ENCODE peak calls at places on chromosomes 3 and 15, in seven cellular contexts. One of them, this sample, is unnamed.
A peak's percentile ranks its signal among the peaks of the same experiment; 100 is the strongest.

GRCh38 chr3:113038326-113038725 is 47.5 kb downstream of the GTPBP8 start:
- DNase-seq in cardiac muscle cell: no peak
- DNase-seq in adrenal gland: no peak
- DNase-seq in neural progenitor cell: no peak
- DNase-seq in tibial nerve: no peak
- DNase-seq in kidney epithelial cell: no peak
- DNase-seq in colonic mucosa: no peak
- DNase-seq in this sample: no peak

GRCh38 chr15:61146643-61147230 is 82.4 kb downstream of the RORA start:
- DNase-seq in cardiac muscle cell: no peak
- DNase-seq in adrenal gland: no peak
- DNase-seq in neural progenitor cell: peak; percentile 40
- DNase-seq in tibial nerve: no peak
- DNase-seq in kidney epithelial cell: no peak
- DNase-seq in colonic mucosa: no peak
- DNase-seq in this sample: no peak

GRCh38 chr3:147120029-147120428 is 286.3 kb downstream of the ZIC4 start:
- DNase-seq in cardiac muscle cell: peak; percentile 27
- DNase-seq in adrenal gland: no peak
- DNase-seq in neural progenitor cell: no peak
- DNase-seq in tibial nerve: no peak
- DNase-seq in kidney epithelial cell: no peak
- DNase-seq in colonic mucosa: no peak
- DNase-seq in this sample: no peak

GRCh38 chr15:22949074-22949547 is 31.1 kb downstream of the CYFIP1 start:
- DNase-seq in cardiac muscle cell: peak; percentile 93
- DNase-seq in adrenal gland: no peak
- DNase-seq in neural progenitor cell: peak; percentile 83
- DNase-seq in tibial nerve: peak; percentile 38
- DNase-seq in kidney epithelial cell: peak; percentile 38
- DNase-seq in colonic mucosa: peak; percentile 59
- DNase-seq in this sample: no peak

GRCh38 chr3:31241533-31241932 is 291.2 kb upstream of the STT3B start:
- DNase-seq in cardiac muscle cell: no peak
- DNase-seq in adrenal gland: no peak
- DNase-seq in neural progenitor cell: no peak
- DNase-seq in tibial nerve: no peak
- DNase-seq in kidney epithelial cell: no peak
- DNase-seq in colonic mucosa: no peak
- DNase-seq in this sample: no peak

GRCh38 chr3:50324351-50325144 is 2.0 kb upstream of the HYAL2 start:
- DNase-seq in cardiac muscle cell: peak; percentile 73
- DNase-seq in adrenal gland: peak; percentile 71
- DNase-seq in neural progenitor cell: peak; percentile 92
- DNase-seq in tibial nerve: peak; percentile 79
- DNase-seq in kidney epithelial cell: no peak
- DNase-seq in colonic mucosa: no peak
- DNase-seq in this sample: peak; percentile 72

GRCh38 chr15:75720787-75721461 is 8.3 kb upstream of the CSPG4 start:
- DNase-seq in cardiac muscle cell: no peak
- DNase-seq in adrenal gland: peak; percentile 24
- DNase-seq in neural progenitor cell: peak; percentile 74
- DNase-seq in tibial nerve: no peak
- DNase-seq in kidney epithelial cell: no peak
- DNase-seq in colonic mucosa: peak; percentile 89
- DNase-seq in this sample: no peak

GRCh38 chr3:39021029-39021428 is 30.7 kb downstream of the SCN11A start:
- DNase-seq in cardiac muscle cell: no peak
- DNase-seq in adrenal gland: no peak
- DNase-seq in neural progenitor cell: no peak
- DNase-seq in tibial nerve: no peak
- DNase-seq in kidney epithelial cell: no peak
- DNase-seq in colonic mucosa: no peak
- DNase-seq in this sample: no peak

GRCh38 chr3:39287216-39287858 is 7.5 kb upstream of the CX3CR1 start:
- DNase-seq in cardiac muscle cell: no peak
- DNase-seq in adrenal gland: no peak
- DNase-seq in neural progenitor cell: no peak
- DNase-seq in tibial nerve: no peak
- DNase-seq in kidney epithelial cell: no peak
- DNase-seq in colonic mucosa: no peak
- DNase-seq in this sample: no peak

DNA sequence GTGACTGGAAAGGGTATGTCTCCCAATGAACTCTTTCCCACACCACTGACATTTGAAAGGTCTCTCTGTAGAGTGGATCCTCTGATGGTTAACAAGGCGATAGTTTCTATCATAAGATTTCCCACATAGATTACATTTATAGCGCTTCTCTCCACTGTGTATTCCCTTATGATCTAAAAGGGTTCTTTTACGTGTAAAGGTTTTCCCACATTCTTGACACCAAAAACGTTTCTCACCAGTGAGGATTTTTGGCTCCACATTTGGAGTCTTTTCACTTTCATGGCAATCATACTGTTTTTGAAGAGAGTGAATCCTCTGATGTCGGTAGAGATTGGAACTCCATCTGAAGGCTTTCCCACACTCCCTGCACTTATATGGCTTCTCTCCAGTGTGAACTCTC is 30.5 kb downstream of the ZNF445 start:
- DNase-seq in cardiac muscle cell: no peak
- DNase-seq in adrenal gland: no peak
- DNase-seq in neural progenitor cell: no peak
- DNase-seq in tibial nerve: no peak
- DNase-seq in kidney epithelial cell: no peak
- DNase-seq in colonic mucosa: no peak
- DNase-seq in this sample: no peak
- H3K36me3 ChIP-seq in cardiac muscle cell: peaks cover 63% of the 10 kb centered on the region
- H3K36me3 ChIP-seq in adrenal gland: peaks cover 48% of the 10 kb centered on the region
- H3K36me3 ChIP-seq in neural progenitor cell: peaks cover 16% of the 10 kb centered on the region
- H3K36me3 ChIP-seq in tibial nerve: peaks cover 11% of the 10 kb centered on the region
- H3K36me3 ChIP-seq in kidney epithelial cell: peaks cover 5% of the 10 kb centered on the region
- H3K36me3 ChIP-seq in colonic mucosa: peaks cover 8% of the 10 kb centered on the region
- H3K36me3 ChIP-seq in this sample: peaks cover 45% of the 10 kb centered on the region

DNA sequence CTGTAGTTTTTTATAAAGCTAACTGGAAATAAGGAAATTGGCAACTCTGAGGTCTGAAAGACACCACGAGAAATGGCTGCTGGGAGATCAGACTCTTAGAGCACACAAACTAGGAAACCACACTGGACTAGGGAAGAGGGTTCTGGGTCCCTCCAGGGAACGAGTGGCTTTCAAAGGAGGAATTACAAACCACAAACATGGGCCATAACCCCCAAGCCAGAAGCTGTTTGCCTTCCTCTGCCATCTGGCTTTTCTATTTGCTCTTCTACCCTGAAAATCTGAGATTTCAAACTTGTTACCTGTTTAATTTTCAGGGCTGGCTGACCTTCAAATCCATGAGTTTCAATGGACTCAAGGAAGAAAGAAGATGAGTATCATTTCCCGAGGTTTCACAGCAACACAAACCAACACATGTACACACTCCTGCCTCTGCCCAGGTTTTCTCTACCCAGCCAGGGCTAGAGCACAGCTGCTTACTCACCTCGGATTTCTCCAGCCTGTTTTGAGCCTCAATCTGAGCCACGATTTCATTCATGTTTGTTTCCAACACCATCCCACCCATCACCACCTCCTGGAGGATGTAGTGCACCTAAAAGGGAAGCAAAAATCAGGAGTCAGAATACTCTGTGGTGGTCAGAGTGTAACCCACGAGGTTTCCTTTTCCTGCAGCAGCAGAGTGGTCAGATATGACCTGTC is 22.6 kb upstream of the ANPEP start:
- DNase-seq in cardiac muscle cell: peak; percentile 66
- DNase-seq in adrenal gland: no peak
- DNase-seq in neural progenitor cell: no peak
- DNase-seq in tibial nerve: no peak
- DNase-seq in kidney epithelial cell: no peak
- DNase-seq in colonic mucosa: no peak
- DNase-seq in this sample: no peak
- H3K4me3 ChIP-seq in cardiac muscle cell: no peak overlapping the region
- H3K4me3 ChIP-seq in adrenal gland: no peak overlapping the region
- H3K4me3 ChIP-seq in neural progenitor cell: no peak overlapping the region
- H3K4me3 ChIP-seq in tibial nerve: no peak overlapping the region
- H3K4me3 ChIP-seq in kidney epithelial cell: no peak overlapping the region
- H3K4me3 ChIP-seq in colonic mucosa: no peak overlapping the region
- H3K4me3 ChIP-seq in this sample: no peak overlapping the region

GRCh38 chr3:155270063-155270462 is 23.4 kb downstream of the STRIT1 start:
- DNase-seq in cardiac muscle cell: no peak
- DNase-seq in adrenal gland: no peak
- DNase-seq in neural progenitor cell: no peak
- DNase-seq in tibial nerve: no peak
- DNase-seq in kidney epithelial cell: no peak
- DNase-seq in colonic mucosa: no peak
- DNase-seq in this sample: no peak

GRCh38 chr3:155271343-155271613 is 22.2 kb downstream of the STRIT1 start:
- DNase-seq in cardiac muscle cell: no peak
- DNase-seq in adrenal gland: no peak
- DNase-seq in neural progenitor cell: no peak
- DNase-seq in tibial nerve: no peak
- DNase-seq in kidney epithelial cell: no peak
- DNase-seq in colonic mucosa: no peak
- DNase-seq in this sample: no peak

DNA sequence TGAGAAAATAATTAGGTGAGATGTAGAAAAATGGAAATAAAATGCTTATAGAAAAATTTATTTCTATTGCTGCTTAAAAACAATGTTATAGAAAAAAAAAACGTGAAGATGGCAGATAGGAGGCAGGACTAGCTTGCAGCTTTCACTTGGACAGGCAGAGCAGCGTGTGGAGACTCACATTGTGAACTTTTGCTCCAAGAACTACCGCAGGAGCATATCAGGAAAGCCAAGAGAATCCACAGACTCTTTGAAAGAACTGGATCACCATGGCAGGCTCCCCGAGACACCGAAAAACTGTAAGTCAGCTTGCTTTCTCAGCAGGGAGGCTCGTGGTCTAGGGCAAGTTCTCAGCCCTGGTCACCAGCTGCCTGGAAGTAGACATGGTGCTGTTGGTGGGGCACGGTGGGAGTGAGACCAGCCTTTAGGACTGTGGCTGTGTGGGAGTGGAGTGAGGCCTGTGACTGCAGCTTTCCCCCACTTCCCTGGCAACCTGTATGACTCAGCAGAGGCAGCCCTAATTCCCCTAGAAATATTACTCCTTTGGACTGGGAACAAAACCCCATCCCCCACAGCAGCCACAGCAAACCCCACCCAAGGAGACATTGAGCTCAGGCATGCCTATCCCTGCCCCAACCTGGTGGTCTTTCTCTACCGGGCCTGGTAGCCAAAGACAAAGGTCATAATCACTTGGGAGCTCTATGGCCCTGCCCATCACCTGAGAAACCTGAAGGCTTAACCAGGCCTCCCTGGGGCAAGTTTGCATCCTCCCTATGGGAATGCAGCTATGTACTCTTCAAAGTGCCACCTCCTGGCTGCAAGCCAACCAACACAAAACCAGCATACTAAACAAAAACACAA is 22.8 kb downstream of the STRIT1 start:
- DNase-seq in cardiac muscle cell: peak; percentile 4
- DNase-seq in adrenal gland: no peak
- DNase-seq in neural progenitor cell: no peak
- DNase-seq in tibial nerve: no peak
- DNase-seq in kidney epithelial cell: no peak
- DNase-seq in colonic mucosa: no peak
- DNase-seq in this sample: no peak
- TF ChIP-seq CTCF in cardiac muscle cell: no peak
- TF ChIP-seq CTCF in adrenal gland: no peak
- TF ChIP-seq CTCF in neural progenitor cell: no peak
- TF ChIP-seq CTCF in tibial nerve: no peak
- TF ChIP-seq CTCF in kidney epithelial cell: no peak
- TF ChIP-seq CTCF in colonic mucosa: no peak
- TF ChIP-seq CTCF in this sample: no peak

DNA sequence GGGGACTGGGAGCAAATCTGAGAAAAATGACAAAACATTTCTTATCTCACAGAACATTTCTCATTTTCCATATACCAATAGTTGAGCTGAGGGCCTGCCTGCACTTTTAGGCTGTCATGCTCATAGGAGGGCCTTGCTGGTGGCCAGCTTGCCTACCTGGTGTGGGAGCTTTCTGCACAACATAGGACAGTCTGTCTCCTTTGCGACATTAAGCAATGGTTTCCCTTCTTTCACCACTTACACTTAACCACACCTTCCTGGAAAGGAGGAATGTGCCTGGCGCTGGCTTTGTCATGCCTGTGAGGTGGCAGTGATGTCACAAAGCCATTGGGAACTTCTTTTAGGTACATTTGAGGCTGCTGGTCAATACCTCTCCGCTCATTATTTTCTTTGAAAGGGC is 5.7 kb downstream of the SNAPC5 start:
- DNase-seq in cardiac muscle cell: no peak
- DNase-seq in adrenal gland: no peak
- DNase-seq in neural progenitor cell: no peak
- DNase-seq in tibial nerve: no peak
- DNase-seq in kidney epithelial cell: no peak
- DNase-seq in colonic mucosa: no peak
- DNase-seq in this sample: no peak
- H3K36me3 ChIP-seq in cardiac muscle cell: peaks cover 51% of the 10 kb centered on the region
- H3K36me3 ChIP-seq in adrenal gland: peaks cover 66% of the 10 kb centered on the region
- H3K36me3 ChIP-seq in neural progenitor cell: peaks cover 4% of the 10 kb centered on the region
- H3K36me3 ChIP-seq in tibial nerve: no peaks in the 10 kb centered on the region
- H3K36me3 ChIP-seq in kidney epithelial cell: peaks cover 1% of the 10 kb centered on the region
- H3K36me3 ChIP-seq in colonic mucosa: no peaks in the 10 kb centered on the region
- H3K36me3 ChIP-seq in this sample: peaks cover 38% of the 10 kb centered on the region

GRCh38 chr15:45638641-45639040 is 3.8 kb downstream of the SQOR start:
- DNase-seq in cardiac muscle cell: no peak
- DNase-seq in adrenal gland: no peak
- DNase-seq in neural progenitor cell: no peak
- DNase-seq in tibial nerve: no peak
- DNase-seq in kidney epithelial cell: no peak
- DNase-seq in colonic mucosa: no peak
- DNase-seq in this sample: no peak

GRCh38 chr15:45634442-45635190 is at the start of gene SQOR:
- DNase-seq in cardiac muscle cell: peak; percentile 64
- DNase-seq in adrenal gland: peak; percentile 82
- DNase-seq in neural progenitor cell: peak; percentile 72
- DNase-seq in tibial nerve: peak; percentile 67
- DNase-seq in kidney epithelial cell: no peak
- DNase-seq in colonic mucosa: peak; percentile 94
- DNase-seq in this sample: peak; percentile 59

GRCh38 chr15:45635191-45635638 is 386 bp downstream of the SQOR start:
- DNase-seq in cardiac muscle cell: no peak
- DNase-seq in adrenal gland: peak; percentile 55
- DNase-seq in neural progenitor cell: peak; percentile 55
- DNase-seq in tibial nerve: peak; percentile 46
- DNase-seq in kidney epithelial cell: no peak
- DNase-seq in colonic mucosa: peak; percentile 83
- DNase-seq in this sample: peak; percentile 25

GRCh38 chr15:45635763-45636292 is 999 bp downstream of the SQOR start:
- DNase-seq in cardiac muscle cell: no peak
- DNase-seq in adrenal gland: no peak
- DNase-seq in neural progenitor cell: no peak
- DNase-seq in tibial nerve: no peak
- DNase-seq in kidney epithelial cell: no peak
- DNase-seq in colonic mucosa: no peak
- DNase-seq in this sample: no peak

GRCh38 chr15:45637552-45638033 is 2.8 kb downstream of the SQOR start:
- DNase-seq in cardiac muscle cell: peak; percentile 96
- DNase-seq in adrenal gland: no peak
- DNase-seq in neural progenitor cell: no peak
- DNase-seq in tibial nerve: peak; percentile 49
- DNase-seq in kidney epithelial cell: no peak
- DNase-seq in colonic mucosa: peak; percentile 76
- DNase-seq in this sample: peak; percentile 28
- H3K4me3 ChIP-seq in cardiac muscle cell: no peak overlapping the region
- H3K4me3 ChIP-seq in adrenal gland: no peak overlapping the region
- H3K4me3 ChIP-seq in neural progenitor cell: no peak overlapping the region
- H3K4me3 ChIP-seq in tibial nerve: no peak overlapping the region
- H3K4me3 ChIP-seq in kidney epithelial cell: no peak overlapping the region
- H3K4me3 ChIP-seq in colonic mucosa: peak overlapping the region; percentile 51
- H3K4me3 ChIP-seq in this sample: peak overlapping the region; percentile 23

GRCh38 chr3:86554346-86554745 is 436.6 kb downstream of the VGLL3 start:
- DNase-seq in cardiac muscle cell: no peak
- DNase-seq in adrenal gland: no peak
- DNase-seq in neural progenitor cell: no peak
- DNase-seq in tibial nerve: no peak
- DNase-seq in kidney epithelial cell: no peak
- DNase-seq in colonic mucosa: no peak
- DNase-seq in this sample: no peak
- TF ChIP-seq CTCF in cardiac muscle cell: no peak
- TF ChIP-seq CTCF in adrenal gland: no peak
- TF ChIP-seq CTCF in neural progenitor cell: no peak
- TF ChIP-seq CTCF in tibial nerve: no peak
- TF ChIP-seq CTCF in kidney epithelial cell: no peak
- TF ChIP-seq CTCF in colonic mucosa: no peak
- TF ChIP-seq CTCF in this sample: no peak

This sample was measured in CD8-positive, alpha-beta T cell.